ENCODE peak calls at places on chromosomes 6 and 20, in ten cellular contexts. One of them, this sample, is unnamed.

GRCh38 chr20:10093087-10093591 is 58.4 kb downstream of the ANKEF1 start:
- DNase-seq in neural progenitor cell: no peak
- DNase-seq in foreskin fibroblast: peak; percentile 78
- DNase-seq in transverse colon: no peak
- DNase-seq in AG04449: no peak
- DNase-seq in tibial artery: no peak
- DNase-seq in GM06990: no peak
- DNase-seq in lung: no peak
- DNase-seq in MM.1S: no peak
- DNase-seq in cardiac muscle cell: no peak
- DNase-seq in this sample: peak; percentile 40

GRCh38 chr6:27575594-27576361 is 102.9 kb upstream of the ZNF184 start:
- DNase-seq in neural progenitor cell: no peak
- DNase-seq in foreskin fibroblast: no peak
- DNase-seq in transverse colon: no peak
- DNase-seq in AG04449: no peak
- DNase-seq in tibial artery: no peak
- DNase-seq in GM06990: peak; percentile 20
- DNase-seq in lung: no peak
- DNase-seq in MM.1S: no peak
- DNase-seq in cardiac muscle cell: no peak
- DNase-seq in this sample: no peak

GRCh38 chr6:23145801-23146200 is 576.4 kb downstream of the HDGFL1 start:
- DNase-seq in neural progenitor cell: peak; percentile 7
- DNase-seq in foreskin fibroblast: peak; percentile 66
- DNase-seq in transverse colon: no peak
- DNase-seq in AG04449: no peak
- DNase-seq in tibial artery: no peak
- DNase-seq in GM06990: no peak
- DNase-seq in lung: no peak
- DNase-seq in MM.1S: no peak
- DNase-seq in cardiac muscle cell: no peak
- DNase-seq in this sample: no peak

GRCh38 chr6:118660218-118660569 is 8.8 kb upstream of the CEP85L start:
- DNase-seq in neural progenitor cell: no peak
- DNase-seq in foreskin fibroblast: no peak
- DNase-seq in transverse colon: no peak
- DNase-seq in AG04449: no peak
- DNase-seq in tibial artery: no peak
- DNase-seq in GM06990: no peak
- DNase-seq in lung: no peak
- DNase-seq in MM.1S: peak; percentile 52
- DNase-seq in cardiac muscle cell: peak; percentile 83
- DNase-seq in this sample: peak; percentile 24

GRCh38 chr6:13760948-13761347 is 49.3 kb upstream of the RANBP9 start:
- DNase-seq in neural progenitor cell: no peak
- DNase-seq in foreskin fibroblast: peak; percentile 67
- DNase-seq in transverse colon: no peak
- DNase-seq in AG04449: no peak
- DNase-seq in tibial artery: no peak
- DNase-seq in GM06990: no peak
- DNase-seq in lung: peak; percentile 63
- DNase-seq in MM.1S: no peak
- DNase-seq in cardiac muscle cell: no peak
- DNase-seq in this sample: peak; percentile 89

GRCh38 chr20:6651016-6651415 is 116.5 kb upstream of the BMP2 start:
- DNase-seq in neural progenitor cell: no peak
- DNase-seq in foreskin fibroblast: peak; percentile 48
- DNase-seq in transverse colon: peak; percentile 28
- DNase-seq in AG04449: no peak
- DNase-seq in tibial artery: peak; percentile 68
- DNase-seq in GM06990: no peak
- DNase-seq in lung: no peak
- DNase-seq in MM.1S: no peak
- DNase-seq in cardiac muscle cell: no peak
- DNase-seq in this sample: peak; percentile 19

GRCh38 chr20:46752639-46753235 is 43.3 kb downstream of the SLC2A10 start:
- DNase-seq in neural progenitor cell: peak; percentile 83
- DNase-seq in foreskin fibroblast: peak; percentile 29
- DNase-seq in transverse colon: peak; percentile 48
- DNase-seq in AG04449: no peak
- DNase-seq in tibial artery: no peak
- DNase-seq in GM06990: no peak
- DNase-seq in lung: peak; percentile 52
- DNase-seq in MM.1S: peak; percentile 57
- DNase-seq in cardiac muscle cell: peak; percentile 78
- DNase-seq in this sample: peak; percentile 74

GRCh38 chr6:119247504-119247903 is 102.1 kb downstream of the MAN1A1 start:
- DNase-seq in neural progenitor cell: no peak
- DNase-seq in foreskin fibroblast: no peak
- DNase-seq in transverse colon: no peak
- DNase-seq in AG04449: no peak
- DNase-seq in tibial artery: no peak
- DNase-seq in GM06990: no peak
- DNase-seq in lung: no peak
- DNase-seq in MM.1S: no peak
- DNase-seq in cardiac muscle cell: no peak
- DNase-seq in this sample: no peak

GRCh38 chr20:2946988-2947961 is 74.0 kb downstream of the PTPRA start:
- DNase-seq in neural progenitor cell: peak; percentile 80
- DNase-seq in foreskin fibroblast: peak; percentile 10
- DNase-seq in transverse colon: no peak
- DNase-seq in AG04449: no peak
- DNase-seq in tibial artery: no peak
- DNase-seq in GM06990: no peak
- DNase-seq in lung: no peak
- DNase-seq in MM.1S: no peak
- DNase-seq in cardiac muscle cell: peak; percentile 30
- DNase-seq in this sample: peak; percentile 86

GRCh38 chr6:121885399-121886152 is 450.1 kb downstream of the GJA1 start:
- DNase-seq in neural progenitor cell: no peak
- DNase-seq in foreskin fibroblast: no peak
- DNase-seq in transverse colon: no peak
- DNase-seq in AG04449: no peak
- DNase-seq in tibial artery: no peak
- DNase-seq in GM06990: no peak
- DNase-seq in lung: no peak
- DNase-seq in MM.1S: no peak
- DNase-seq in cardiac muscle cell: no peak
- DNase-seq in this sample: peak; percentile 52

GRCh38 chr6:121884621-121885020 is 449.2 kb downstream of the GJA1 start:
- DNase-seq in neural progenitor cell: no peak
- DNase-seq in foreskin fibroblast: no peak
- DNase-seq in transverse colon: no peak
- DNase-seq in AG04449: no peak
- DNase-seq in tibial artery: no peak
- DNase-seq in GM06990: no peak
- DNase-seq in lung: no peak
- DNase-seq in MM.1S: no peak
- DNase-seq in cardiac muscle cell: no peak
- DNase-seq in this sample: no peak

GRCh38 chr6:121879149-121879548 is 443.7 kb downstream of the GJA1 start:
- DNase-seq in neural progenitor cell: no peak
- DNase-seq in foreskin fibroblast: peak; percentile 85
- DNase-seq in transverse colon: no peak
- DNase-seq in AG04449: peak; percentile 75
- DNase-seq in tibial artery: no peak
- DNase-seq in GM06990: no peak
- DNase-seq in lung: no peak
- DNase-seq in MM.1S: no peak
- DNase-seq in cardiac muscle cell: no peak
- DNase-seq in this sample: peak; percentile 67

GRCh38 chr6:121884056-121884455 is 448.6 kb downstream of the GJA1 start:
- DNase-seq in neural progenitor cell: no peak
- DNase-seq in foreskin fibroblast: no peak
- DNase-seq in transverse colon: no peak
- DNase-seq in AG04449: no peak
- DNase-seq in tibial artery: no peak
- DNase-seq in GM06990: no peak
- DNase-seq in lung: no peak
- DNase-seq in MM.1S: no peak
- DNase-seq in cardiac muscle cell: no peak
- DNase-seq in this sample: no peak

GRCh38 chr6:121881974-121882667 is 446.7 kb downstream of the GJA1 start:
- DNase-seq in neural progenitor cell: no peak
- DNase-seq in foreskin fibroblast: peak; percentile 95
- DNase-seq in transverse colon: no peak
- DNase-seq in AG04449: peak; percentile 82
- DNase-seq in tibial artery: no peak
- DNase-seq in GM06990: no peak
- DNase-seq in lung: no peak
- DNase-seq in MM.1S: no peak
- DNase-seq in cardiac muscle cell: no peak
- DNase-seq in this sample: peak; percentile 55
- H3K4me3 ChIP-seq in neural progenitor cell: no peak overlapping the region
- H3K4me3 ChIP-seq in foreskin fibroblast: no peak overlapping the region
- H3K4me3 ChIP-seq in transverse colon: no peak overlapping the region
- H3K4me3 ChIP-seq in AG04449: no peak overlapping the region
- H3K4me3 ChIP-seq in tibial artery: no peak overlapping the region
- H3K4me3 ChIP-seq in GM06990: no peak overlapping the region
- H3K4me3 ChIP-seq in lung: no peak overlapping the region
- H3K4me3 ChIP-seq in MM.1S: no peak overlapping the region
- H3K4me3 ChIP-seq in cardiac muscle cell: no peak overlapping the region
- H3K4me3 ChIP-seq in this sample: no peak overlapping the region

DNA sequence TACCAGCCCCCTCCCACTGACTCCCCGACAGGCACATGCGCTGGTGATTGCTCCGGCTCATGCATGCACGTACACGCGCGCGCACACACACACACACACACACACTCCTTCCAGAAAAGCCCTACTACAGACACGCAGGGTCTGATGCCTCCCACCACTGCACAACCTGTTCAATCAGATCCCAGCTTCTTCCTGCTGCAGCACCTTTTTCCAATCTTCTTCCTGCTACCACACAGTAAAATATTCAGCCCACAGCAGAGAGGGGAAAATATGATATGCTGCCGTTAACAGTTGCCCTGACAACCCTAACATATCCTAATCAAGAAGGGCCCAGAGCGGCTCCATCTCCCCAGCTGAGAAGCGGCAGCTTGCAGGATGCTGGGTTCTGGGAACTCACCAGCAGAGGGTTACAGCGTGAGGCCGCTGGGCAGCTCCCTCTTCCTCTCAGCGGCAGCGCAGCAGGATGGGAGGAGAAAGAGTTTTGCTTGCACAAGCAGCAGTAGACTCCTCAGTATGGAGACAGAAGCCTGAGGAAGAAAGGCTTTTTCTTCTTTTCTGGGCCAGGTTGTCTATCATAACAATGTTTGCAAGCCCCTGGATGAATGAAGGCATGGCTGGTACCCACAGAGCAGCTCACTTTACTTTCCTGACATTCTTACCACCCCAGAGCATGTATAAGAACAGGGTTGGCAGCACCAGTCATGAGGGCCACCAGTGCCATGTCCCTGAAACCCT is 23.9 kb downstream of the MAP7 start:
- DNase-seq in neural progenitor cell: peak; percentile 77
- DNase-seq in foreskin fibroblast: peak; percentile 67
- DNase-seq in transverse colon: no peak
- DNase-seq in AG04449: no peak
- DNase-seq in tibial artery: peak; percentile 70
- DNase-seq in GM06990: no peak
- DNase-seq in lung: peak; percentile 47
- DNase-seq in MM.1S: no peak
- DNase-seq in cardiac muscle cell: peak; percentile 69
- DNase-seq in this sample: peak; percentile 73
- TF ChIP-seq CTCF in neural progenitor cell: peak; percentile 42
- TF ChIP-seq CTCF in foreskin fibroblast: peak; percentile 56
- TF ChIP-seq CTCF in transverse colon: no peak
- TF ChIP-seq CTCF in AG04449: peak; percentile 58
- TF ChIP-seq CTCF in tibial artery: peak; percentile 8
- TF ChIP-seq CTCF in GM06990: no peak
- TF ChIP-seq CTCF in lung: no peak
- TF ChIP-seq CTCF in MM.1S: no peak
- TF ChIP-seq CTCF in cardiac muscle cell: peak; percentile 55
- TF ChIP-seq CTCF in this sample: peak; percentile 58

DNA sequence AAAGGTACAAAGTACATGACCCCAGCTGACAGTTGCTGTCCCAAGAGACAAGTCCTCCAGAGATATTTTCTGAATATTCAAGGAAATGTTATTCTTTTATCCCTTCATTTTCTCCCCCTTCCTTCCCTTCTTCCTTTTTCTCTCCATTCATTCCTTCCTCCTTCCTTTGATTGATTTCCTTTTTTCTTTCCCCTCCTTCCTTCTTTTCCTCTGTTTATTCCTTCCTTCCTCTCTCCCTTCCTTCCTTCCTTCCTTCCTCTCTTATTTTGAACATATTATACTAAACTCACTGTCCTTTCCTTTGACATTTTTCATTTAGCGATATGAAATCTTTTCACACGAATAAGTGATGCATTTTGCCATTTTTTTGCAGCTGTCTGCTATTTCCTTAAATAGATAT is 73.2 kb upstream of the HDDC2 start:
- DNase-seq in neural progenitor cell: no peak
- DNase-seq in foreskin fibroblast: no peak
- DNase-seq in transverse colon: no peak
- DNase-seq in AG04449: no peak
- DNase-seq in tibial artery: no peak
- DNase-seq in GM06990: no peak
- DNase-seq in lung: no peak
- DNase-seq in MM.1S: no peak
- DNase-seq in cardiac muscle cell: no peak
- DNase-seq in this sample: no peak
- H3K4me3 ChIP-seq in neural progenitor cell: no peak overlapping the region
- H3K4me3 ChIP-seq in foreskin fibroblast: no peak overlapping the region
- H3K4me3 ChIP-seq in transverse colon: no peak overlapping the region
- H3K4me3 ChIP-seq in AG04449: no peak overlapping the region
- H3K4me3 ChIP-seq in tibial artery: no peak overlapping the region
- H3K4me3 ChIP-seq in GM06990: no peak overlapping the region
- H3K4me3 ChIP-seq in lung: no peak overlapping the region
- H3K4me3 ChIP-seq in MM.1S: no peak overlapping the region
- H3K4me3 ChIP-seq in cardiac muscle cell: no peak overlapping the region
- H3K4me3 ChIP-seq in this sample: no peak overlapping the region

GRCh38 chr6:5135783-5136376 is 50.7 kb downstream of the PPP1R3G start:
- DNase-seq in neural progenitor cell: peak; percentile 54
- DNase-seq in foreskin fibroblast: no peak
- DNase-seq in transverse colon: no peak
- DNase-seq in AG04449: no peak
- DNase-seq in tibial artery: no peak
- DNase-seq in GM06990: no peak
- DNase-seq in lung: no peak
- DNase-seq in MM.1S: peak; percentile 28
- DNase-seq in cardiac muscle cell: no peak
- DNase-seq in this sample: peak; percentile 62
- TF ChIP-seq CTCF in neural progenitor cell: peak; percentile 71
- TF ChIP-seq CTCF in foreskin fibroblast: peak; percentile 66
- TF ChIP-seq CTCF in transverse colon: peak; percentile 58
- TF ChIP-seq CTCF in AG04449: peak; percentile 50
- TF ChIP-seq CTCF in tibial artery: peak; percentile 69
- TF ChIP-seq CTCF in GM06990: peak; percentile 53
- TF ChIP-seq CTCF in lung: peak; percentile 30
- TF ChIP-seq CTCF in MM.1S: peak; percentile 67
- TF ChIP-seq CTCF in cardiac muscle cell: peak; percentile 61
- TF ChIP-seq CTCF in this sample: peak; percentile 64

DNA sequence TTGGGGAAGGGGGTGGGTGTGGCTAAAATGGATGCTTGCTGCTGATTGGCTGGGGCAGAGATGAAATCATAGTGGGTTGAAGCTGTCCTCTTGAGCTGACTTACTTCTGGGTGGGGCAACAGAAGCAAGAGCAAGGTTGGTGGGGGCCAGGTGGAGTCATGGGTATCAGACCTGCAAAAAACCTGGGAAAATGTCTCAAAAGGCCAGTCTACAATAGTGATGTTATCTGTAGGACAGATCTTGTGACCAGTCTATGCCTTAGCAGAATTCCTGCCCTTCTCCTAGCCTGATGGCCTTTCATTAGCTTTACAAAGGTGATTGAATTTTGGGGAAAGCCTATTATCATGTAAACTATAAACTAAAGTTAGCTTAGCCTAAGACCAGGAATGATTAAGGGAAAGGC is 945.7 kb downstream of the KIF16B start:
- DNase-seq in neural progenitor cell: no peak
- DNase-seq in foreskin fibroblast: no peak
- DNase-seq in transverse colon: no peak
- DNase-seq in AG04449: no peak
- DNase-seq in tibial artery: no peak
- DNase-seq in GM06990: no peak
- DNase-seq in lung: no peak
- DNase-seq in MM.1S: no peak
- DNase-seq in cardiac muscle cell: no peak
- DNase-seq in this sample: no peak
- H3K4me3 ChIP-seq in neural progenitor cell: no peak overlapping the region
- H3K4me3 ChIP-seq in foreskin fibroblast: no peak overlapping the region
- H3K4me3 ChIP-seq in transverse colon: no peak overlapping the region
- H3K4me3 ChIP-seq in AG04449: no peak overlapping the region
- H3K4me3 ChIP-seq in tibial artery: no peak overlapping the region
- H3K4me3 ChIP-seq in GM06990: no peak overlapping the region
- H3K4me3 ChIP-seq in lung: no peak overlapping the region
- H3K4me3 ChIP-seq in MM.1S: no peak overlapping the region
- H3K4me3 ChIP-seq in cardiac muscle cell: no peak overlapping the region
- H3K4me3 ChIP-seq in this sample: no peak overlapping the region

This sample was measured in fibroblast of pulmonary artery.